ENCODE peak calls at places on chromosomes 11 and 22, in ten cellular contexts. L, B, G, W, X, M, D, N, P and C are unnamed samples.

GRCh38 chr11:6022954-6023353 is 7.6 kb downstream of the OR56A1 start:
- DNase-seq in L (no peak), B (no peak), G (peak), W (peak), X (peak), M (no peak), D (peak), N (peak), P (peak), C (peak)

GRCh38 chr11:65382804-65383368 is 440 bp upstream of the SLC25A45 start:
- DNase-seq in L (peak), B (no peak), G (no peak), W (peak), X (no peak), M (peak), D (no peak), N (no peak), P (no peak), C (no peak)

GRCh38 chr11:65078151-65078550 is 5.7 kb downstream of the CDCA5 start:
- DNase-seq in L (peak), B (peak), G (peak), W (peak), X (no peak), M (peak), D (peak), N (peak), P (peak), C (peak)

GRCh38 chr11:26649884-26650283 is 72.0 kb downstream of the SLC5A12 start:
- DNase-seq in L (peak), B (no peak), G (peak), W (peak), X (peak), M (no peak), D (peak), N (peak), P (peak), C (peak)

GRCh38 chr11:35593143-35593542 is 25.1 kb upstream of the FJX1 start:
- DNase-seq in L (no peak), B (no peak), G (no peak), W (no peak), X (peak), M (no peak), D (no peak), N (peak), P (no peak), C (no peak)

GRCh38 chr11:16011396-16011795 is 344.9 kb downstream of the SOX6 start:
- DNase-seq in L (no peak), B (no peak), G (no peak), W (no peak), X (no peak), M (no peak), D (no peak), N (peak), P (no peak), C (no peak)

GRCh38 chr11:68461284-68461861 is 821 bp downstream of the PPP6R3 start:
- DNase-seq in L (peak), B (no peak), G (no peak), W (peak), X (no peak), M (no peak), D (no peak), N (peak), P (peak), C (peak)

GRCh38 chr11:9112075-9112474 is 20.7 kb upstream of the SCUBE2 start:
- DNase-seq in L (no peak), B (no peak), G (no peak), W (no peak), X (no peak), M (no peak), D (no peak), N (no peak), P (no peak), C (no peak)

GRCh38 chr22:36110306-36110791 is 50.2 kb downstream of the APOL3 start:
- DNase-seq in L (no peak), B (no peak), G (no peak), W (no peak), X (no peak), M (no peak), D (no peak), N (peak), P (no peak), C (no peak)

GRCh38 chr22:38831166-38831945 is 12.5 kb downstream of the NPTXR start:
- DNase-seq in L (no peak), B (no peak), G (no peak), W (no peak), X (peak), M (peak), D (no peak), N (peak), P (peak), C (peak)